ENCODE peak calls at places on chromosomes 4 and X, in ten cellular contexts. G is sigmoid colon, D is transverse colon, W is SK-N-SH, A is breast epithelium, B is GM23338, Z is upper lobe of left lung, C is prostate gland, F is K562, Y is HCT116. L is an unnamed sample. For H3K36me3, the result is how much of the 10 kb centered on the place peaks cover.

GRCh38 chr4:65791807-65792308 is 121.6 kb upstream of the EPHA5 start:
- DNase-seq in G (no peak), D (no peak), W (no peak), A (no peak), B (peak), Z (no peak), C (no peak), F (no peak), Y (no peak), L (no peak)

GRCh38 chr4:101256222-101256621 is 91.1 kb downstream of the PPP3CA start:
- DNase-seq in G (no peak), D (no peak), W (no peak), A (no peak), B (no peak), Z (no peak), C (peak), F (no peak), Y (no peak), L (peak)

GRCh38 chr4:189837462-189837861 is 103.2 kb upstream of the FRG1 start:
- DNase-seq in G (no peak), D (no peak), W (no peak), A (no peak), B (no peak), Z (no peak), C (no peak), F (no peak), Y (no peak), L (no peak)

GRCh38 chrX:47196098-47196497 is 2.5 kb downstream of the UBA1 start:
- DNase-seq in G (no peak), D (no peak), W (no peak), A (no peak), B (no peak), Z (no peak), C (no peak), F (no peak), Y (no peak), L (no peak)

GRCh38 chr4:106092361-106093040 is 197.2 kb downstream of the NPNT start:
- DNase-seq in G (no peak), D (no peak), W (no peak), A (no peak), B (no peak), Z (no peak), C (no peak), F (no peak), Y (no peak), L (no peak)

GRCh38 chr4:83216856-83217683 is 67.5 kb downstream of the COQ2 start:
- DNase-seq in G (no peak), D (no peak), W (no peak), A (no peak), B (no peak), Z (no peak), C (no peak), F (no peak), Y (no peak), L (no peak)

GRCh38 chr4:1610791-1611500 is 73.2 kb downstream of the FAM53A start:
- DNase-seq in G (peak), D (no peak), W (no peak), A (no peak), B (no peak), Z (no peak), C (no peak), F (no peak), Y (no peak), L (no peak)

GRCh38 chr4:47466061-47466785 is 2.7 kb upstream of the COMMD8 start:
- DNase-seq in G (no peak), D (no peak), W (no peak), A (no peak), B (no peak), Z (no peak), C (no peak), F (no peak), Y (no peak), L (no peak)

GRCh38 chrX:69919749-69920148 is 130.0 kb downstream of the AWAT2 start:
- DNase-seq in G (no peak), D (no peak), W (no peak), A (no peak), B (peak), Z (no peak), C (no peak), F (no peak), Y (no peak), L (no peak)

GRCh38 chr4:164937576-164938270 is 39.7 kb downstream of the TRIM61 start:
- DNase-seq in G (no peak), D (no peak), W (no peak), A (no peak), B (peak), Z (no peak), C (peak), F (no peak), Y (no peak), L (no peak)

GRCh38 chrX:23292979-23293651 is 41.5 kb upstream of the PTCHD1 start:
- DNase-seq in G (peak), D (no peak), W (no peak), A (no peak), B (peak), Z (no peak), C (peak), F (no peak), Y (no peak), L (no peak)

GRCh38 chr4:185488650-185489049 is 17.1 kb upstream of the CCDC110 start:
- DNase-seq in G (no peak), D (no peak), W (no peak), A (no peak), B (no peak), Z (no peak), C (no peak), F (no peak), Y (no peak), L (no peak)

DNA sequence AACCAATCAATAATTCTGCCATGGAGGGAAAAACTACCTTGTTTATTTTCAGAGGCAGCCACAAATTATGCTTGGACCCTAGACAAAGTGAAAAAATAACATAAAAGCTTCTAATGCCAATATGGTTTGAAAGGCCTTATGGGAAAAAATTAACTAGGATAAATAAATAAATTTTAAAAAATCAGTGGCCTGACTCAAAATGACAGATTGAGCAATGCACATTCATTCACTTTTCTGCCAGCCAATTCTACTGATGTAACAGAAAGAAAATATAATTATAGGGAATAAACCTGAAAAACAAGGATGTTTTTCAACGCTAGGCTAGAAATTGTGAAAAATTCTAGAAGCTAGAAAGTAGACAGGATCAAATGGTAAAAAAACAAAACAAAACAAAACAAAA is 176.1 kb downstream of the SNCA start:
- DNase-seq in G (no peak), D (no peak), W (no peak), A (no peak), B (no peak), Z (no peak), C (no peak), F (no peak), Y (no peak), L (no peak)
- TF ChIP-seq CTCF in G (no peak), D (no peak), W (no peak), A (no peak), B (no peak), Z (no peak), C (no peak), F (no peak), Y (no peak), L (no peak)

DNA sequence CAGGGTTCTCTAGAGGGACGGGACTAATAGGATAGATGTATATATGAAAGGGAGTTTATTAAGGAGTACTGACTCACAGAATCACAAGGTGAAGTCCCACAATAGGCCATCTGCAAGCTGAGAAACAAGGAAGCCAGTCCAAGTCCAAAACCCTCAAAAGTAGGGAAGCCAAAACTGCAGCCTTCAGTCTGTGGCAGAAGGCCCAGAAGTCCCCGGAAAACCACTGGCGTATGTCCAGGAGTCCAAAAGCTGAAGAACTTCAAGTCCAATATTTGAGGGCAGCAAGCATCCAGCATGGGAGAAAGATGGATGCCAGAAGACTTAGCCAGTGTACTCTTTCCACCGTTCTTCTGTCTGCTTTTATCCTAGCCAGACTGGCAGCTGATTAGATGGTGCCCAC is 227.2 kb downstream of the KCTD8 start:
- DNase-seq in G (no peak), D (no peak), W (no peak), A (no peak), B (no peak), Z (no peak), C (no peak), F (no peak), Y (no peak), L (no peak)
- TF ChIP-seq POLR2AphosphoS5 in G (no peak), D (no peak), W (no peak), A (no peak), B (no peak), Z (no peak), C (no peak), F (no peak), Y (no peak), L (no peak)

DNA sequence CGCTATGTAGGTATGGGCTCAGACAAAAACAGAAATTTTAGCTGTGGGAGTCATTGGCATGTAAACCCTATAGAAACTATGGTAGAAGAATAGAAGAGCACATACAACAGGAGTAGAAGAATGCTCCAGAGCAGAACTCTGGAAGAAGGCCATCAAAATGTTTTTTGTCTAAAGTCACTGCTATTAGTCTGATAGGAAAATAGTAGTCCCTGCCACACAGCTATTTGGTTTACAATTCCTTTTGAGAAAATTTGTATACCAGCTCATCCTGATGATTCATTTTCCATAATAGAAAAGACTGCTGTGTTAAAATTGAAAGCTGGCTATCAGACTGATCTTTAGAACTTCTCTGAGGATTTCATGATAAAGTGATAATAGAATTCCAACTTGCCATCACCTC is 32.8 kb upstream of the ADAD1 start:
- DNase-seq in G (no peak), D (no peak), W (no peak), A (no peak), B (no peak), Z (no peak), C (no peak), F (no peak), Y (no peak), L (no peak)
- H3K36me3 ChIP-seq in G (under half), D (under half), W (half or more), A (under half), B (under half), Z (under half), C (under half), F (under half), Y (under half), L (under half)

GRCh38 chrX:107677501-107677901 is 49.2 kb downstream of the PRPS1 start:
- DNase-seq in G (no peak), D (no peak), W (no peak), A (no peak), B (peak), Z (peak), C (no peak), F (no peak), Y (no peak), L (no peak)
- TF ChIP-seq CTCF in G (no peak), D (no peak), W (peak), A (no peak), B (peak), Z (no peak), C (no peak), F (no peak), Y (no peak), L (no peak)

DNA sequence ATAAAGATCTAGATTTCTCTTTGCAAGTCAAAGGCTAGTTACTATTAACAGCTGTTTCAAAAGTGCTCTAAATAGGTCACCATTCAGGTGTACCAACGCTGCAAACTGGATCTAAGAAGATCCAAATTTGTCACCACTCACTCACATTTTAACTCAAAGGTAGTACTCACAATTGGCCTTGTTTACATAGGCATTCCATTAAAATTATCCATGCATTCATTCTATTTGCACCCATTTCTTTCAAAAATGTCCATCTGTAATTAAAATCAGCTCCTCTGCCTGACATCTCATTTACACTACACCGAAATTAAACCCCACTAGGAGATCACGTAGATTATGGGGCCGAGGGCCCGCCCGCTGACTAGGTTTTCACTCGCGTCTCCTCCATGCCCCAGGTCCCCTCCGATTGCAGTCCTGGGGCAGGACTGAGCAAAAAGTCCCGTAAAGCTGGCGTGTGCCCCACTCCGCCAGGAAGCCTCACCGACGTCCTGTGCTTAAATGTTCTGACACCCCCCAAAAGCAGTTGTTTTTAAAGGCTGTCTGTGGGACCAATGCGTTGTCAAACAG is 1.3 kb upstream of the ING2 start:
- DNase-seq in G (no peak), D (no peak), W (no peak), A (no peak), B (no peak), Z (no peak), C (no peak), F (no peak), Y (no peak), L (no peak)
- TF ChIP-seq POLR2AphosphoS5 in G (no peak), D (no peak), W (no peak), A (no peak), B (no peak), Z (no peak), C (no peak), F (no peak), Y (no peak), L (no peak)

GRCh38 chrX:40066700-40067099 is 31.1 kb downstream of the BCOR start:
- DNase-seq in G (no peak), D (no peak), W (no peak), A (no peak), B (no peak), Z (no peak), C (no peak), F (no peak), Y (no peak), L (no peak)
- H3K36me3 ChIP-seq in G (under half), D (under half), W (under half), A (under half), B (under half), Z (under half), C (under half), F (half or more), Y (under half), L (half or more)

L was measured in stomach.